ENCODE peak calls at places on chromosome 22, in five cellular contexts. E is ovary; I is NCI-H1417 treated with DMSO at 0.1 percent for 48 hours; K is body of pancreas; U is activated CD8-positive, alpha-beta memory T cell treated with anti-CD3 and anti-CD28 coated beads for 48 hours. S is an unnamed sample.

GRCh38 chr22:46537221-46537945 is at the start of gene CELSR1:
- DNase-seq in E (peak; percentile 34), I (no peak), K (no peak), U (no peak), S (no peak)

GRCh38 chr22:26681395-26681821 is 24.0 kb downstream of the MIAT start:
- DNase-seq in E (no peak), I (no peak), K (no peak), U (no peak), S (no peak)

GRCh38 chr22:27207907-27208306 is 550.5 kb downstream of the MIAT start:
- DNase-seq in E (no peak), I (no peak), K (no peak), U (no peak), S (no peak)

GRCh38 chr22:24593810-24594568 is 1.1 kb upstream of the LRRC75B start:
- DNase-seq in E (no peak), I (no peak), K (no peak), U (no peak), S (no peak)

GRCh38 chr22:40709752-40710413 is 30.6 kb downstream of the MCHR1 start:
- DNase-seq in E (peak; percentile 67), I (no peak), K (no peak), U (no peak), S (no peak)

GRCh38 chr22:43313497-43314474 is 29.4 kb downstream of the SCUBE1 start:
- DNase-seq in E (no peak), I (no peak), K (no peak), U (no peak), S (no peak)

GRCh38 chr22:44091021-44091721 is 67.1 kb downstream of the PARVB start:
- DNase-seq in E (no peak), I (no peak), K (no peak), U (no peak), S (peak; percentile 17)

GRCh38 chr22:46233231-46233630 is 16.9 kb downstream of the CDPF1 start:
- DNase-seq in E (no peak), I (no peak), K (peak; percentile 69), U (no peak), S (no peak)

GRCh38 chr22:23356094-23356493 is 175.8 kb downstream of the BCR start:
- DNase-seq in E (no peak), I (no peak), K (no peak), U (no peak), S (no peak)

GRCh38 chr22:38240734-38241252 is 32.0 kb downstream of the TMEM184B start:
- DNase-seq in E (no peak), I (no peak), K (no peak), U (no peak), S (no peak)

GRCh38 chr22:24982301-24983056 is 30.0 kb downstream of the KIAA1671 start:
- DNase-seq in E (no peak), I (no peak), K (no peak), U (no peak), S (no peak)

GRCh38 chr22:50186789-50187523 is 1.2 kb downstream of the TRABD start:
- DNase-seq in E (peak; percentile 53), I (no peak), K (no peak), U (no peak), S (no peak)

GRCh38 chr22:17265649-17266248 is 46.5 kb upstream of the ADA2 start:
- DNase-seq in E (no peak), I (no peak), K (no peak), U (no peak), S (no peak)

GRCh38 chr22:45812910-45813309 is 141.3 kb downstream of the ATXN10 start:
- DNase-seq in E (no peak), I (no peak), K (no peak), U (no peak), S (no peak)

GRCh38 chr22:23397618-23398567 is 182.2 kb downstream of the IGLL1 start:
- DNase-seq in E (no peak), I (no peak), K (no peak), U (no peak), S (no peak)

GRCh38 chr22:36220457-36220921 is 18.8 kb downstream of the APOL2 start:
- DNase-seq in E (no peak), I (no peak), K (no peak), U (no peak), S (no peak)

GRCh38 chr22:35914665-35915476 is 113.8 kb downstream of the RBFOX2 start:
- DNase-seq in E (no peak), I (no peak), K (peak; percentile 68), U (no peak), S (no peak)

GRCh38 chr22:29269230-29269604 is 1.1 kb downstream of the EWSR1 start:
- DNase-seq in E (no peak), I (no peak), K (no peak), U (no peak), S (no peak)

GRCh38 chr22:35629406-35630234 is 12.5 kb upstream of the MB start:
- DNase-seq in E (peak; percentile 84), I (no peak), K (peak; percentile 38), U (peak; percentile 31), S (no peak)

GRCh38 chr22:26687439-26687838 is 30.1 kb downstream of the MIAT start:
- DNase-seq in E (no peak), I (no peak), K (no peak), U (no peak), S (no peak)

GRCh38 chr22:23823331-23823791 is 15.4 kb downstream of the DERL3 start:
- DNase-seq in E (peak; percentile 24), I (no peak), K (no peak), U (no peak), S (no peak)

GRCh38 chr22:20779813-20780148 is 5.9 kb downstream of the SERPIND1 start:
- DNase-seq in E (no peak), I (no peak), K (no peak), U (no peak), S (no peak)

GRCh38 chr22:37485006-37485713 is 1.0 kb downstream of the MFNG start:
- DNase-seq in E (no peak), I (no peak), K (no peak), U (peak; percentile 37), S (peak; percentile 35)

GRCh38 chr22:39598017-39598965 is 27.7 kb downstream of the CACNA1I start:
- DNase-seq in E (peak; percentile 33), I (no peak), K (peak; percentile 66), U (peak; percentile 50), S (peak; percentile 45)

GRCh38 chr22:30328466-30329049 is 1.8 kb upstream of the TBC1D10A start:
- DNase-seq in E (no peak), I (no peak), K (no peak), U (no peak), S (no peak)

S was measured in activated naive CD8-positive, alpha-beta T cell treated with anti-CD3 and anti-CD28 coated beads, Interleukin-2, amount 50 U/mL, for 16 hours.